ENCODE peak calls at places on chromosomes 6 and 20, in ten cellular contexts. C is prostate gland, I is A549, X is ovary, J is GM12891, A is gastrocnemius medialis, Q is transverse colon, G is breast epithelium, E is erythroblast, H is HCT116. Z is an unnamed sample.

GRCh38 chr6:39357998-39358686 is 35.6 kb upstream of the KCNK16 start:
- DNase-seq in X (peak; percentile 47), J (no peak), G (no peak), Q (peak; percentile 40), I (no peak), H (no peak), E (no peak), C (no peak), A (no peak), Z (no peak)

GRCh38 chr6:90478278-90478677 is 108.6 kb downstream of the MAP3K7 start:
- DNase-seq in E (peak; percentile 27), G (no peak), Q (no peak), C (no peak), I (no peak), J (no peak), X (no peak), A (no peak), H (no peak), Z (no peak)

GRCh38 chr6:140012146-140012545 is 637.7 kb upstream of the CITED2 start:
- DNase-seq in H (no peak), A (no peak), E (no peak), I (no peak), Q (no peak), X (no peak), G (no peak), C (no peak), J (no peak), Z (no peak)

GRCh38 chr6:39184906-39185580 is 44.2 kb downstream of the KCNK5 start:
- DNase-seq in X (no peak), E (peak; percentile 56), A (no peak), C (no peak), J (no peak), H (no peak), Q (peak; percentile 86), I (no peak), G (no peak), Z (no peak)

GRCh38 chr6:70289299-70289698 is 13.6 kb downstream of the COL9A1 start:
- DNase-seq in E (peak; percentile 4), C (no peak), I (no peak), A (no peak), H (no peak), G (no peak), J (no peak), Q (no peak), X (no peak), Z (no peak)

GRCh38 chr20:4814696-4815252 is 93.1 kb downstream of the PRND start:
- DNase-seq in X (no peak), I (no peak), C (no peak), A (no peak), G (no peak), Q (peak; percentile 64), E (no peak), H (no peak), J (peak; percentile 47), Z (no peak)

GRCh38 chr6:79981647-79982046 is 22.8 kb upstream of the TTK start:
- DNase-seq in X (no peak), E (no peak), G (no peak), I (no peak), A (no peak), Q (no peak), J (no peak), H (no peak), C (no peak), Z (no peak)

GRCh38 chr6:97215157-97215769 is 67.8 kb downstream of the MMS22L start:
- DNase-seq in G (no peak), I (peak; percentile 0), E (peak; percentile 71), J (no peak), A (no peak), Q (peak; percentile 10), C (no peak), X (no peak), H (peak; percentile 12), Z (peak; percentile 2)

GRCh38 chr20:8020314-8021079 is 936 bp upstream of the TMX4 start:
- DNase-seq in C (no peak), E (peak; percentile 42), A (no peak), H (no peak), X (no peak), J (no peak), Q (no peak), I (no peak), G (no peak), Z (no peak)

GRCh38 chr20:48153523-48153922 is 368.2 kb upstream of the SULF2 start:
- DNase-seq in J (no peak), H (no peak), X (no peak), Q (no peak), G (no peak), C (no peak), E (no peak), I (no peak), A (no peak), Z (no peak)

GRCh38 chr6:28586273-28586672 is 60.6 kb downstream of the GPX5 start:
- DNase-seq in I (no peak), E (no peak), J (no peak), X (no peak), A (no peak), H (no peak), G (no peak), Q (no peak), C (no peak), Z (no peak)

GRCh38 chr6:66361886-66362285 is 654.9 kb upstream of the EYS start:
- DNase-seq in E (no peak), J (no peak), H (no peak), I (no peak), C (no peak), G (no peak), X (no peak), Q (no peak), A (no peak), Z (no peak)

GRCh38 chr20:17956099-17956685 is 12.4 kb downstream of the SNX5 start:
- DNase-seq in I (no peak), E (no peak), C (no peak), J (no peak), X (no peak), G (no peak), H (no peak), A (no peak), Q (no peak), Z (no peak)
- TF ChIP-seq POLR2A in I (no peak), E (no peak), C (no peak), J (no peak), X (no peak), G (no peak), H (no peak), A (no peak), Q (no peak), Z (no peak)

DNA sequence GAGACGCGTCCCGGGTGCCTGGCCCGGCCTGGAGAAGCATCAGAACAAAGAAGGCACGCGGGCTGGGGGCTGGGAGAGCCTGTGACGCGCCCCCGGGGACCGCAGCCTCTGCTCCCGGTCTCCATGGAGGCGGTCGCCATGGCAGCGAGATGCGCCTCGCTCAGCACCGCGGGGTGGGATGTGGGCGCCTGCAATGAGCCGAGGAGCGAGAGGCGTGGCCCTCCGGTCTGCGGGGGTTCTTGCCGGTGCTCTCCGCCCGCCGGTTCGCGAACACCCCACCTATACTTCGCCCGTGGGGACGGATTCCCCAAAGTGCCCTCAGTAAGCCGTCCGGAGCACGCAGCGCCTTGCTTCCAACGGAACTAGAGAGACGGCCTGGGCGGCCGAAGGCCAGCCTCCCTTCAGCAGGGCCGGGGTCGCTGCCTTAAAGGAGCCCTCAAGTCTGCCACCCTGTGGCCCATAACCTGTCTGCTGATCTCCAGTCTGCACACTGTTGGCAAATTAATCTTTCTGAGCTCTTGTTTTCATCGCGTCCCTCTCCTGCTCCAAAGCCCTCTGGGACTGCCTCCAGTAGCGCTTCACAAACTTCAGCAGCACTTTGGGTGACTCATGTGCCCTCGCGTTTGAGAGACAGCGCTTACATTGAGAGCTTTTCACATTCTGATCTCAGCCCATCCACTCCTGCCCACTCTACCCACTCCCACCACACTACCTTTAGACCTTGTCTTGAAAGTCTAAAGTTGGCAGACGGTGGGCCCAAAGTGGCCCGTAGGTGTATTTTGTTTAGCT is 983 bp upstream of the ADISSP start:
- DNase-seq in A (peak; percentile 49), H (peak; percentile 52), X (peak; percentile 85), E (peak; percentile 83), C (peak; percentile 47), G (peak; percentile 53), J (peak; percentile 83), Q (peak; percentile 77), I (peak; percentile 89), Z (peak; percentile 82)
- TF ChIP-seq POLR2A in A (no peak), H (no peak), X (peak; percentile 25), E (no peak), C (no peak), G (no peak), J (no peak), Q (no peak), I (peak; percentile 15), Z (peak; percentile 13)

DNA sequence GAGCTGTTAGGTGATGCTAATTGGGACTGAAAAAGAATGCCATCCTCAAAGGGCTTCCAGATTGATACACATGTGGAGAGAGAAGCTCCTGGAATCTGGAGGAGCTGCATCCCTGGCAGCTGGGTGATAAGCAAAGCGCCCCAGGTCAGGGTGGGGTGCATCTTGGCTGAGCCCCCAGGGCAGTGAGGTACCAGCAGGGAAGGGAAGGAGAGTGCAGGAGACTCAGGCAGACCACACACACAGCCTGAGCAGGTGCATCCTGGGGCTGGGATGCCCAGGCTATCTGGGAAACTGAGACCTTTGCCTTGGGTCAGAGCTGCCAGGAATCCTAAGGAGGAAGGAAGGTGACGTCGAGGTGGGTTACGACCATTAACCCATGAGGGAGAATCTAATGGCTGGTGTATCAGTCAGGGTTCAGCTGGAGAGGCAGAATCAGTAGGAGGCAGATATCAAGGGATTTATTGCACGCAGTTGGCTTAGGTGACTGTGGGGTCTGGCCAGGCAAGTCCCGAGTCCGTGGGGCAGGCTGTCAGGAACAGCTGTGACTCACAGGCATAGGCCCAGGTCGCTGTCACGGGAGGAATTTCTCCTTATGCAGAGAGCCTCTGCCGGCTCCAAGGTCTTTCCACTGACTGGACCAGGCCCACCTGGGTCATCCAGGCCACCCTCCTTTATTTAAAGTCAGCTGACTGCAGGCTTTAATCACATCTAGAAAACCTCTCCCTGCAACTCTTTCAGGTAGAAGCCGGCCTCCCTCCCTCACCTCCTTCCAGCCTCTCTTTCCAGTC is 261.1 kb downstream of the BMP7 start:
- DNase-seq in J (no peak), C (no peak), E (no peak), H (no peak), Q (no peak), I (no peak), G (no peak), A (no peak), X (no peak), Z (no peak)
- TF ChIP-seq POLR2A in J (no peak), C (no peak), E (no peak), H (no peak), Q (no peak), I (no peak), G (no peak), A (no peak), X (no peak), Z (no peak)

DNA sequence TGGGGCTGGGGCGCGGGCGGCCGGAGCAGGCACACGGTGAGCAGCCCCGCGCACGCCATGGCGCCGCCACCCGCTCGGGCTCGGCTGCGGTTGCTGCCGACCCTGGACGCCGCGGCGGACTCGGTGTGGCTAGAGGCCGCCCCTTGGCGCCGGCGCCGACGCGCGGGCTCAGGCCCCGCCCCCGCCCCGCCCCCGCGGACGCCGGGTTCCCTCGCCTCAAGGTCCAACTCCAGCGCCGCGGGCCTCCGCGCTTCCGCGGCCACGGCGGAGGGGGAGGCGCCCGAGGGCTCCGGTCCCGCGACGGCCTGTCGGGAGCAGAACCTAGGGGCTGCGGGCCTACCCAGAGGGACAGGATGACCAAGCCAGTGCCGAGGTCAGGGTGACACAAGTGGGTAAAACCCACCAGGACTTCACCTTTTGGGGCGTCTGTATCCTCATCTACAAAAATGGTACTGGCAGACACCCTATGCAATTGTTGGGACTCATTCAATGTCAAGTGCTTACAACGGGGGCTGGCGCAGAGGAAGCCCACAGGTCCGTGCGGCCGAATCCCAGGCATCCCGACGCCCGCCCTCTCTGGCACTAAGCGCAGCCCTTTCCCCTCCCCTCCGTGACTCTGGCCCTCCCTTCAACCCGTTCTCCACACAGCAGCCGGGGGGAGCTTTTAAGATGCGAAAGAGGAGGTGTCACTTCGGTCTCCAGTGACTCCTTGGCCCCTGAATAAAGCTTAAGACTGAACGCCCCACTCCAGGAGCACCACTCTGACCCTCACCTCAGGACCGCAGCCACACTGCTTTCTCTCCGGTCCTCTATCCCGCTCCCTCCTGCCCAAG is at the start of gene NECAB3:
- DNase-seq in X (peak; percentile 90), I (peak; percentile 75), C (peak; percentile 83), H (no peak), E (peak; percentile 88), G (no peak), J (peak; percentile 92), Q (peak; percentile 90), A (peak; percentile 85), Z (peak; percentile 98)
- TF ChIP-seq POLR2A in X (peak; percentile 66), I (peak; percentile 86), C (peak; percentile 56), H (peak; percentile 84), E (peak; percentile 29), G (no peak), J (peak; percentile 61), Q (peak; percentile 57), A (peak; percentile 82), Z (peak; percentile 95)